ENCODE peak calls at places on chromosome 13, in ten cellular contexts. One of them, this sample, is unnamed.

GRCh38 chr13:112912726-112913440 is 56.1 kb upstream of the MCF2L start:
- DNase-seq in stomach: no peak
- DNase-seq in upper lobe of left lung: no peak
- DNase-seq in esophagus muscularis mucosa: no peak
- DNase-seq in breast epithelium: no peak
- DNase-seq in HCT116: no peak
- DNase-seq in endothelial cell of umbilical vein: no peak
- DNase-seq in sigmoid colon: no peak
- DNase-seq in suprapubic skin: no peak
- DNase-seq in GM23338: no peak
- DNase-seq in this sample: no peak

GRCh38 chr13:26540319-26540718 is 17.2 kb upstream of the WASF3 start:
- DNase-seq in HCT116: no peak
- DNase-seq in sigmoid colon: no peak
- DNase-seq in GM23338: no peak
- DNase-seq in suprapubic skin: no peak
- DNase-seq in upper lobe of left lung: no peak
- DNase-seq in endothelial cell of umbilical vein: no peak
- DNase-seq in esophagus muscularis mucosa: no peak
- DNase-seq in stomach: no peak
- DNase-seq in breast epithelium: no peak
- DNase-seq in this sample: no peak

GRCh38 chr13:69820180-69820579 is 287.4 kb upstream of the ATXN8OS start:
- DNase-seq in breast epithelium: no peak
- DNase-seq in GM23338: no peak
- DNase-seq in esophagus muscularis mucosa: no peak
- DNase-seq in stomach: no peak
- DNase-seq in sigmoid colon: no peak
- DNase-seq in upper lobe of left lung: no peak
- DNase-seq in suprapubic skin: no peak
- DNase-seq in HCT116: no peak
- DNase-seq in endothelial cell of umbilical vein: no peak
- DNase-seq in this sample: no peak

GRCh38 chr13:42350141-42350540 is 78.2 kb downstream of the AKAP11 start:
- DNase-seq in endothelial cell of umbilical vein: no peak
- DNase-seq in HCT116: no peak
- DNase-seq in sigmoid colon: no peak
- DNase-seq in esophagus muscularis mucosa: peak
- DNase-seq in breast epithelium: no peak
- DNase-seq in upper lobe of left lung: no peak
- DNase-seq in GM23338: no peak
- DNase-seq in stomach: no peak
- DNase-seq in suprapubic skin: no peak
- DNase-seq in this sample: no peak

GRCh38 chr13:110438211-110438610 is 123.3 kb downstream of the RAB20 start:
- DNase-seq in sigmoid colon: no peak
- DNase-seq in breast epithelium: no peak
- DNase-seq in esophagus muscularis mucosa: no peak
- DNase-seq in GM23338: no peak
- DNase-seq in endothelial cell of umbilical vein: no peak
- DNase-seq in upper lobe of left lung: no peak
- DNase-seq in stomach: no peak
- DNase-seq in HCT116: no peak
- DNase-seq in suprapubic skin: no peak
- DNase-seq in this sample: no peak

GRCh38 chr13:105442941-105443340 is 1092.5 kb downstream of the EFNB2 start:
- DNase-seq in sigmoid colon: no peak
- DNase-seq in suprapubic skin: no peak
- DNase-seq in endothelial cell of umbilical vein: peak
- DNase-seq in upper lobe of left lung: no peak
- DNase-seq in esophagus muscularis mucosa: no peak
- DNase-seq in GM23338: no peak
- DNase-seq in HCT116: peak
- DNase-seq in breast epithelium: no peak
- DNase-seq in stomach: no peak
- DNase-seq in this sample: no peak

GRCh38 chr13:93341517-93341916 is 114.9 kb downstream of the GPC6 start:
- DNase-seq in esophagus muscularis mucosa: no peak
- DNase-seq in sigmoid colon: no peak
- DNase-seq in breast epithelium: no peak
- DNase-seq in upper lobe of left lung: no peak
- DNase-seq in HCT116: no peak
- DNase-seq in suprapubic skin: no peak
- DNase-seq in endothelial cell of umbilical vein: no peak
- DNase-seq in GM23338: no peak
- DNase-seq in stomach: no peak
- DNase-seq in this sample: no peak

GRCh38 chr13:99916366-99917103 is 55.0 kb downstream of the ZIC5 start:
- DNase-seq in esophagus muscularis mucosa: no peak
- DNase-seq in stomach: no peak
- DNase-seq in endothelial cell of umbilical vein: peak
- DNase-seq in GM23338: peak
- DNase-seq in upper lobe of left lung: no peak
- DNase-seq in breast epithelium: no peak
- DNase-seq in suprapubic skin: no peak
- DNase-seq in sigmoid colon: no peak
- DNase-seq in HCT116: peak
- DNase-seq in this sample: no peak

GRCh38 chr13:77222000-77222690 is 104.7 kb downstream of the MYCBP2 start:
- DNase-seq in HCT116: no peak
- DNase-seq in esophagus muscularis mucosa: no peak
- DNase-seq in GM23338: no peak
- DNase-seq in breast epithelium: no peak
- DNase-seq in upper lobe of left lung: no peak
- DNase-seq in suprapubic skin: no peak
- DNase-seq in stomach: no peak
- DNase-seq in endothelial cell of umbilical vein: no peak
- DNase-seq in sigmoid colon: no peak
- DNase-seq in this sample: no peak

GRCh38 chr13:32314271-32314967 is 744 bp downstream of the ZAR1L start:
- DNase-seq in GM23338: no peak
- DNase-seq in upper lobe of left lung: peak
- DNase-seq in suprapubic skin: no peak
- DNase-seq in sigmoid colon: peak
- DNase-seq in stomach: peak
- DNase-seq in endothelial cell of umbilical vein: no peak
- DNase-seq in esophagus muscularis mucosa: no peak
- DNase-seq in breast epithelium: no peak
- DNase-seq in HCT116: no peak
- DNase-seq in this sample: peak

GRCh38 chr13:28489975-28490550 is 4.9 kb downstream of the FLT1 start:
- DNase-seq in GM23338: no peak
- DNase-seq in sigmoid colon: no peak
- DNase-seq in endothelial cell of umbilical vein: peak
- DNase-seq in stomach: no peak
- DNase-seq in upper lobe of left lung: no peak
- DNase-seq in HCT116: no peak
- DNase-seq in breast epithelium: no peak
- DNase-seq in suprapubic skin: no peak
- DNase-seq in esophagus muscularis mucosa: no peak
- DNase-seq in this sample: no peak

GRCh38 chr13:88622362-88622973 is 951.3 kb downstream of the SLITRK5 start:
- DNase-seq in sigmoid colon: no peak
- DNase-seq in GM23338: peak
- DNase-seq in HCT116: no peak
- DNase-seq in breast epithelium: no peak
- DNase-seq in suprapubic skin: no peak
- DNase-seq in endothelial cell of umbilical vein: no peak
- DNase-seq in stomach: no peak
- DNase-seq in upper lobe of left lung: no peak
- DNase-seq in esophagus muscularis mucosa: no peak
- DNase-seq in this sample: no peak

GRCh38 chr13:94548382-94549240 is 47.3 kb downstream of the TGDS start:
- DNase-seq in breast epithelium: peak
- DNase-seq in endothelial cell of umbilical vein: no peak
- DNase-seq in esophagus muscularis mucosa: no peak
- DNase-seq in HCT116: peak
- DNase-seq in sigmoid colon: peak
- DNase-seq in GM23338: peak
- DNase-seq in suprapubic skin: peak
- DNase-seq in stomach: peak
- DNase-seq in upper lobe of left lung: peak
- DNase-seq in this sample: peak

GRCh38 chr13:35549481-35549880 is 73.0 kb upstream of the MAB21L1 start:
- DNase-seq in endothelial cell of umbilical vein: peak
- DNase-seq in breast epithelium: no peak
- DNase-seq in esophagus muscularis mucosa: no peak
- DNase-seq in sigmoid colon: no peak
- DNase-seq in HCT116: no peak
- DNase-seq in suprapubic skin: no peak
- DNase-seq in GM23338: no peak
- DNase-seq in upper lobe of left lung: no peak
- DNase-seq in stomach: no peak
- DNase-seq in this sample: no peak

GRCh38 chr13:95553614-95554385 is 1.3 kb downstream of the CLDN10 start:
- DNase-seq in sigmoid colon: no peak
- DNase-seq in suprapubic skin: no peak
- DNase-seq in upper lobe of left lung: no peak
- DNase-seq in GM23338: peak
- DNase-seq in stomach: no peak
- DNase-seq in HCT116: no peak
- DNase-seq in breast epithelium: no peak
- DNase-seq in endothelial cell of umbilical vein: no peak
- DNase-seq in esophagus muscularis mucosa: no peak
- DNase-seq in this sample: no peak

GRCh38 chr13:42812311-42812710 is 30.9 kb downstream of the FAM216B start:
- DNase-seq in stomach: no peak
- DNase-seq in GM23338: no peak
- DNase-seq in HCT116: no peak
- DNase-seq in upper lobe of left lung: no peak
- DNase-seq in endothelial cell of umbilical vein: no peak
- DNase-seq in sigmoid colon: no peak
- DNase-seq in breast epithelium: no peak
- DNase-seq in suprapubic skin: no peak
- DNase-seq in esophagus muscularis mucosa: no peak
- DNase-seq in this sample: no peak

GRCh38 chr13:80341098-80341701 is at the start of gene SPRY2:
- DNase-seq in endothelial cell of umbilical vein: peak
- DNase-seq in HCT116: peak
- DNase-seq in stomach: peak
- DNase-seq in GM23338: peak
- DNase-seq in esophagus muscularis mucosa: peak
- DNase-seq in breast epithelium: peak
- DNase-seq in sigmoid colon: peak
- DNase-seq in suprapubic skin: peak
- DNase-seq in upper lobe of left lung: peak
- DNase-seq in this sample: peak

GRCh38 chr13:113488283-113488682 is 2.2 kb downstream of the DCUN1D2 start:
- DNase-seq in suprapubic skin: no peak
- DNase-seq in breast epithelium: no peak
- DNase-seq in HCT116: no peak
- DNase-seq in endothelial cell of umbilical vein: no peak
- DNase-seq in esophagus muscularis mucosa: peak
- DNase-seq in GM23338: no peak
- DNase-seq in sigmoid colon: no peak
- DNase-seq in stomach: no peak
- DNase-seq in upper lobe of left lung: no peak
- DNase-seq in this sample: no peak

GRCh38 chr13:21014666-21015170 is 46.7 kb downstream of the LATS2 start:
- DNase-seq in upper lobe of left lung: no peak
- DNase-seq in breast epithelium: no peak
- DNase-seq in stomach: no peak
- DNase-seq in HCT116: no peak
- DNase-seq in GM23338: no peak
- DNase-seq in endothelial cell of umbilical vein: peak
- DNase-seq in sigmoid colon: peak
- DNase-seq in esophagus muscularis mucosa: no peak
- DNase-seq in suprapubic skin: no peak
- DNase-seq in this sample: no peak
- TF ChIP-seq POLR2AphosphoS5 in upper lobe of left lung: no peak
- TF ChIP-seq POLR2AphosphoS5 in breast epithelium: no peak
- TF ChIP-seq POLR2AphosphoS5 in stomach: peak
- TF ChIP-seq POLR2AphosphoS5 in HCT116: no peak
- TF ChIP-seq POLR2AphosphoS5 in GM23338: no peak
- TF ChIP-seq POLR2AphosphoS5 in endothelial cell of umbilical vein: no peak
- TF ChIP-seq POLR2AphosphoS5 in sigmoid colon: peak
- TF ChIP-seq POLR2AphosphoS5 in esophagus muscularis mucosa: peak
- TF ChIP-seq POLR2AphosphoS5 in suprapubic skin: no peak
- TF ChIP-seq POLR2AphosphoS5 in this sample: no peak

GRCh38 chr13:31161583-31162150 is at the start of gene HSPH1:
- DNase-seq in breast epithelium: peak
- DNase-seq in GM23338: peak
- DNase-seq in upper lobe of left lung: peak
- DNase-seq in esophagus muscularis mucosa: peak
- DNase-seq in HCT116: peak
- DNase-seq in sigmoid colon: peak
- DNase-seq in suprapubic skin: peak
- DNase-seq in stomach: peak
- DNase-seq in endothelial cell of umbilical vein: peak
- DNase-seq in this sample: peak
- TF ChIP-seq CTCF in breast epithelium: no peak
- TF ChIP-seq CTCF in GM23338: no peak
- TF ChIP-seq CTCF in upper lobe of left lung: no peak
- TF ChIP-seq CTCF in esophagus muscularis mucosa: no peak
- TF ChIP-seq CTCF in HCT116: no peak
- TF ChIP-seq CTCF in sigmoid colon: no peak
- TF ChIP-seq CTCF in suprapubic skin: no peak
- TF ChIP-seq CTCF in stomach: peak
- TF ChIP-seq CTCF in endothelial cell of umbilical vein: no peak
- TF ChIP-seq CTCF in this sample: no peak

GRCh38 chr13:54034047-54034446 is 1005.4 kb downstream of the OLFM4 start:
- DNase-seq in sigmoid colon: no peak
- DNase-seq in upper lobe of left lung: no peak
- DNase-seq in HCT116: no peak
- DNase-seq in endothelial cell of umbilical vein: no peak
- DNase-seq in suprapubic skin: no peak
- DNase-seq in GM23338: no peak
- DNase-seq in stomach: no peak
- DNase-seq in breast epithelium: no peak
- DNase-seq in esophagus muscularis mucosa: no peak
- DNase-seq in this sample: no peak

GRCh38 chr13:54029226-54029625 is 1000.6 kb downstream of the OLFM4 start:
- DNase-seq in endothelial cell of umbilical vein: no peak
- DNase-seq in upper lobe of left lung: no peak
- DNase-seq in GM23338: peak
- DNase-seq in suprapubic skin: no peak
- DNase-seq in esophagus muscularis mucosa: no peak
- DNase-seq in HCT116: no peak
- DNase-seq in sigmoid colon: no peak
- DNase-seq in breast epithelium: no peak
- DNase-seq in stomach: no peak
- DNase-seq in this sample: no peak

GRCh38 chr13:54033323-54033861 is 1004.8 kb downstream of the OLFM4 start:
- DNase-seq in GM23338: peak
- DNase-seq in sigmoid colon: no peak
- DNase-seq in esophagus muscularis mucosa: no peak
- DNase-seq in stomach: no peak
- DNase-seq in endothelial cell of umbilical vein: no peak
- DNase-seq in HCT116: no peak
- DNase-seq in breast epithelium: no peak
- DNase-seq in suprapubic skin: no peak
- DNase-seq in upper lobe of left lung: no peak
- DNase-seq in this sample: no peak

GRCh38 chr13:54029720-54030119 is 1001.1 kb downstream of the OLFM4 start:
- DNase-seq in GM23338: no peak
- DNase-seq in HCT116: no peak
- DNase-seq in sigmoid colon: no peak
- DNase-seq in suprapubic skin: no peak
- DNase-seq in esophagus muscularis mucosa: no peak
- DNase-seq in breast epithelium: no peak
- DNase-seq in upper lobe of left lung: no peak
- DNase-seq in stomach: no peak
- DNase-seq in endothelial cell of umbilical vein: no peak
- DNase-seq in this sample: no peak
- TF ChIP-seq POLR2AphosphoS5 in GM23338: no peak
- TF ChIP-seq POLR2AphosphoS5 in HCT116: no peak
- TF ChIP-seq POLR2AphosphoS5 in sigmoid colon: no peak
- TF ChIP-seq POLR2AphosphoS5 in suprapubic skin: no peak
- TF ChIP-seq POLR2AphosphoS5 in esophagus muscularis mucosa: no peak
- TF ChIP-seq POLR2AphosphoS5 in breast epithelium: no peak
- TF ChIP-seq POLR2AphosphoS5 in upper lobe of left lung: no peak
- TF ChIP-seq POLR2AphosphoS5 in stomach: no peak
- TF ChIP-seq POLR2AphosphoS5 in endothelial cell of umbilical vein: no peak
- TF ChIP-seq POLR2AphosphoS5 in this sample: no peak

GRCh38 chr13:39159971-39160370 is 121.7 kb downstream of the NHLRC3 start:
- DNase-seq in upper lobe of left lung: no peak
- DNase-seq in HCT116: no peak
- DNase-seq in GM23338: no peak
- DNase-seq in endothelial cell of umbilical vein: no peak
- DNase-seq in breast epithelium: no peak
- DNase-seq in stomach: no peak
- DNase-seq in esophagus muscularis mucosa: no peak
- DNase-seq in sigmoid colon: no peak
- DNase-seq in suprapubic skin: no peak
- DNase-seq in this sample: no peak
- TF ChIP-seq CTCF in upper lobe of left lung: no peak
- TF ChIP-seq CTCF in HCT116: no peak
- TF ChIP-seq CTCF in GM23338: no peak
- TF ChIP-seq CTCF in endothelial cell of umbilical vein: no peak
- TF ChIP-seq CTCF in breast epithelium: no peak
- TF ChIP-seq CTCF in stomach: no peak
- TF ChIP-seq CTCF in esophagus muscularis mucosa: no peak
- TF ChIP-seq CTCF in sigmoid colon: no peak
- TF ChIP-seq CTCF in suprapubic skin: no peak
- TF ChIP-seq CTCF in this sample: no peak